ENCODE peak calls at places on chromosomes 4 and X, in nine cellular contexts. H, E, I, B, Z, D, V, U and A are unnamed samples.
A peak's percentile ranks its signal among the peaks of the same experiment; 100 is the strongest.

GRCh38 chr4:168787801-168788200 is 222.3 kb downstream of the CBR4 start:
- DNase-seq in H (no peak), E (no peak), I (no peak), B (no peak), Z (no peak), D (no peak), V (no peak), U (peak; percentile 81), A (no peak)

GRCh38 chr4:11729548-11729947 is 300.9 kb upstream of the HS3ST1 start:
- DNase-seq in H (no peak), E (no peak), I (no peak), B (no peak), Z (peak; percentile 54), D (no peak), V (no peak), U (no peak), A (peak; percentile 81)

GRCh38 chr4:22462693-22463092 is 53.2 kb downstream of the ADGRA3 start:
- DNase-seq in H (no peak), E (no peak), I (peak; percentile 35), B (no peak), Z (no peak), D (no peak), V (no peak), U (no peak), A (no peak)

GRCh38 chrX:56281789-56282188 is 49.6 kb downstream of the KLF8 start:
- DNase-seq in H (no peak), E (peak; percentile 51), I (peak; percentile 35), B (no peak), Z (peak; percentile 38), D (peak; percentile 23), V (no peak), U (peak; percentile 4), A (peak; percentile 35)

GRCh38 chr4:48943387-48943786 is 36.8 kb upstream of the OCIAD2 start:
- DNase-seq in H (no peak), E (no peak), I (no peak), B (no peak), Z (no peak), D (peak; percentile 13), V (no peak), U (no peak), A (peak; percentile 16)

GRCh38 chr4:186617921-186618320 is 62.6 kb upstream of the MTNR1A start:
- DNase-seq in H (no peak), E (no peak), I (no peak), B (no peak), Z (no peak), D (no peak), V (no peak), U (no peak), A (no peak)

GRCh38 chr4:15659768-15660394 is 4.7 kb upstream of the FBXL5 start:
- DNase-seq in H (no peak), E (no peak), I (no peak), B (no peak), Z (peak; percentile 89), D (no peak), V (no peak), U (no peak), A (peak; percentile 91)

GRCh38 chr4:4386296-4386735 is 586 bp upstream of the NSG1 start:
- DNase-seq in H (no peak), E (no peak), I (peak; percentile 17), B (no peak), Z (no peak), D (peak; percentile 66), V (no peak), U (no peak), A (no peak)

GRCh38 chr4:175373031-175373430 is 439.0 kb downstream of the GPM6A start:
- DNase-seq in H (no peak), E (no peak), I (no peak), B (no peak), Z (peak; percentile 41), D (no peak), V (no peak), U (no peak), A (peak; percentile 28)

GRCh38 chr4:144646523-144647094 is 653 bp downstream of the HHIP start:
- DNase-seq in H (no peak), E (no peak), I (no peak), B (no peak), Z (peak; percentile 35), D (no peak), V (no peak), U (peak; percentile 32), A (peak; percentile 24)

GRCh38 chrX:25433307-25433706 is 417.5 kb upstream of the ARX start:
- DNase-seq in H (no peak), E (no peak), I (no peak), B (no peak), Z (no peak), D (no peak), V (no peak), U (no peak), A (no peak)

GRCh38 chr4:7908668-7909067 is 31.0 kb downstream of the AFAP1 start:
- DNase-seq in H (no peak), E (no peak), I (peak; percentile 56), B (no peak), Z (no peak), D (peak; percentile 41), V (no peak), U (no peak), A (no peak)

GRCh38 chr4:39609454-39609911 is 29.2 kb downstream of the SMIM14 start:
- DNase-seq in H (no peak), E (no peak), I (no peak), B (no peak), Z (no peak), D (no peak), V (no peak), U (no peak), A (no peak)

DNA sequence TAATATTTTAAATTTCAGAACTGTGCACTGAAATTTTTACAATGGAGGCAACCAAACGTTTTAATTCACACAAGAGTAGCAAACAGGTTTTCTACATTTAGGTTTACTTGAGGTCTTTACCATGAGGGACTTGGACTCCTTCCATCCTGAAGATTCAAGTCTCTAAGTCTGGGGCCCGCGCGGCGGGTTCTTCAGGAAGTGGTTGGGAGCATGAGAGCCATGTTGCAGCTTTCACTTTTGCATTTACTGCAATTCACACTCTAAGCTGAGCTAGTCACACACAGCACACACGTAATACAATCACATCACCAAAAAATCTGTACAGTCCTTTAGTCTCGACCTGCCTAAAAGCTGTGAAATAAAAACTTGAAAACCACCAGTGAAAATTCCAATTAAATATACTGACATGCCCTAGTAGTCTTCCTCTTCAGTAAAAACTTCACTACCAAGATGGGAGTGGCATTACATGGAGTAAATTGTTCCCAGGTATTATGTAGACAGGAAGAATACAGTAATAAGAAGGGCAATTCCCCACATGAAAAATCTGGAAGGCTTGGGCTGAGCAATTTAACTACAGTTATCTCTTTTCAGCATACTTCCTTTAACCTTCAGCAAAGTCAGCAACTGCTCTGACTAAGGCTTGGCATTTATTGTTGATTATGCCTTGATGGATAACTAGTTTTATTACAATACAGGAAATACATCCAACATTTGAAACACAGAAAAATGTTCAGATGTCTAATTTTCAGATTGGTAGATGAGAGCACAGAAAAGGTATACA is 571.1 kb upstream of the DIPK2B start:
- DNase-seq in H (no peak), E (peak; percentile 55), I (peak; percentile 76), B (no peak), Z (peak; percentile 63), D (no peak), V (peak; percentile 25), U (peak; percentile 77), A (peak; percentile 79)
- H3K4me3 ChIP-seq in H (peak overlapping the region; percentile 61), E (peak overlapping the region; percentile 47), I (peak overlapping the region; percentile 37), B (no peak overlapping the region), Z (peak overlapping the region; percentile 67), D (no peak overlapping the region), V (peak overlapping the region; percentile 61), U (peak overlapping the region; percentile 69), A (peak overlapping the region; percentile 66)

GRCh38 chr4:112771-113170 is 11.5 kb upstream of the ZNF718 start:
- DNase-seq in H (no peak), E (no peak), I (peak; percentile 29), B (no peak), Z (no peak), D (no peak), V (no peak), U (no peak), A (no peak)

GRCh38 chr4:107444-108429 is 16.6 kb upstream of the ZNF718 start:
- DNase-seq in H (no peak), E (no peak), I (no peak), B (no peak), Z (no peak), D (no peak), V (no peak), U (no peak), A (no peak)

DNA sequence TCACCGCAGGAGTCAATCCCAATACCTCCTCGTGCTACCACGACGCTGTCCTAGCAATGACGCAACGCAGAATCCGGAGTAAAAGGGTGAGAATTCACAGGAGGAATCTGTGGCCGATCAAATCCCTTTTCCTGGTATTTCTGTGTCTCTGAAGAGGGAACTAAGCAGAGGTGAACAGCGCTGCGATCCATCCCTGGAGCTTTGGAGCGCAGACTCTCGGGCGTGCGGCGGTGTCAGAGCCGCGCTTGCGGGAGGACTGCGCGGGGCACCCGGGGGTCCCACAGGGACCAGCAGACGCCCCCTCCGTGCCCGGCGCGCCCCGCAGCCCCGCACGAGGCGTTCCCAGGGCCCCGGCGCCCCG is 17.2 kb upstream of the ZNF718 start:
- DNase-seq in H (no peak), E (no peak), I (no peak), B (no peak), Z (no peak), D (no peak), V (no peak), U (no peak), A (no peak)
- H3K4me3 ChIP-seq in H (peak overlapping the region; percentile 49), E (no peak overlapping the region), I (no peak overlapping the region), B (peak overlapping the region; percentile 21), Z (no peak overlapping the region), D (no peak overlapping the region), V (peak overlapping the region; percentile 65), U (no peak overlapping the region), A (no peak overlapping the region)

DNA sequence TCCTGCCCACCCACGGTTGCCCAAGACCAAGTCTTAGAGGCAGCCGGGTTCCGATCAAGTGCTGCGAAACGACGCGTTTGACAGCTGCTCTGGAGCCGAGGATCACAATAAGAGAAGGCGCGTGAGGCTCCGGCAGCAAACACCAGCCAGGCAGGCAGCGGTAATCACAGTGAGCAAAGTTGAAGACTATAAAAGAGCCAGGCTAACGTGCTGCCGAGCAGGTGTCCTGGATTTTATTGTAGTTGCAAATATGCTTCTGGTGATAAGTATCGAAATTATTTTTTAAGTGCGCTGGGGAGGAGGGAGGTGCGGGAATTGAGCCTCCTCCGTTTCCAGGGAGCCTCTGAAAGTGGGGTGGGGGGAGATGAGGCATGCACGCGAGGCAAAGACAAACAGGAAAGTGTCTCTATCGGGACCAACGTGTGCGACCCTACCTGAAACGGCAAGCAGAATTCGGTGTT is 597 bp downstream of the GABRA2 start:
- DNase-seq in H (no peak), E (no peak), I (no peak), B (no peak), Z (no peak), D (no peak), V (no peak), U (peak; percentile 25), A (peak; percentile 39)
- H3K4me3 ChIP-seq in H (peak overlapping the region; percentile 60), E (no peak overlapping the region), I (no peak overlapping the region), B (peak overlapping the region; percentile 7), Z (no peak overlapping the region), D (no peak overlapping the region), V (peak overlapping the region; percentile 57), U (peak overlapping the region; percentile 33), A (peak overlapping the region; percentile 59)

DNA sequence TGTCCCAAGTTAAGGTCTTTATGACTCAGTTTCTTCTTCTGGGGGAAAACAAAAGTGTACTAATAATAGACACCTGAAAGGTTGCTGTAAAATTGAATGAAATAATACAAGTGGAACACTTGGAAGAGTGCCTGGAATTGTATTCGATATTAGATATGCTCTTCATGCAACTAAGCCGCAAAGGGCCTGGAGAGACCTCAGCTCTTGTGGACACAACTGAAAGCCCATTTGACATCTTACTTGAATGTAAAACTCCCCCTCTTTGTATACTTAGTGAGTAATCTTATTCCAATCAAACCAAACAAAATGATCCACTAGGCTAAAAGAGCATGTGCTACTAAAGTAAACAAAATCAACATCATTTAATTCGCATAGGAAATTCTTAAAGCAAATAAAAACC is 516 bp upstream of the MAP9 start:
- DNase-seq in H (no peak), E (no peak), I (no peak), B (no peak), Z (peak; percentile 38), D (no peak), V (no peak), U (peak; percentile 27), A (peak; percentile 34)
- H3K4me3 ChIP-seq in H (peak overlapping the region; percentile 93), E (peak overlapping the region; percentile 73), I (peak overlapping the region; percentile 65), B (no peak overlapping the region), Z (peak overlapping the region; percentile 79), D (peak overlapping the region; percentile 71), V (peak overlapping the region; percentile 73), U (peak overlapping the region; percentile 77), A (no peak overlapping the region)